ENCODE peak calls at places on chromosomes 13 and 19, in four cellular contexts. K, M, Z and Y are unnamed samples.

GRCh38 chr19:6047741-6048231 is 62.5 kb downstream of the RFX2 start:
- DNase-seq in K (no peak), M (peak), Z (peak), Y (no peak)

GRCh38 chr19:3565177-3565576 is 7.6 kb upstream of the HMG20B start:
- DNase-seq in K (no peak), M (no peak), Z (peak), Y (no peak)

GRCh38 chr19:10295305-10295846 is 5.6 kb downstream of the ICAM5 start:
- DNase-seq in K (no peak), M (no peak), Z (no peak), Y (no peak)

GRCh38 chr19:32676186-32676894 is 692 bp downstream of the RGS9BP start:
- DNase-seq in K (no peak), M (no peak), Z (no peak), Y (no peak)

GRCh38 chr19:49472936-49473335 is 1.1 kb upstream of the FLT3LG start:
- DNase-seq in K (no peak), M (no peak), Z (no peak), Y (no peak)

GRCh38 chr19:56137405-56137804 is 3.7 kb upstream of the ZNF444 start:
- DNase-seq in K (no peak), M (no peak), Z (no peak), Y (no peak)

GRCh38 chr13:48402325-48402962 is 10.5 kb downstream of the LPAR6 start:
- DNase-seq in K (no peak), M (no peak), Z (no peak), Y (no peak)

GRCh38 chr13:92225861-92226260 is 827.4 kb downstream of the GPC5 start:
- DNase-seq in K (no peak), M (no peak), Z (no peak), Y (no peak)

GRCh38 chr13:21053231-21053630 is 8.2 kb downstream of the LATS2 start:
- DNase-seq in K (no peak), M (no peak), Z (no peak), Y (no peak)

GRCh38 chr13:23289917-23290357 is 109.2 kb downstream of the SGCG start:
- DNase-seq in K (no peak), M (peak), Z (peak), Y (no peak)

GRCh38 chr19:58279925-58280316 is 1.2 kb downstream of the ZNF8 start:
- DNase-seq in K (no peak), M (no peak), Z (no peak), Y (no peak)

GRCh38 chr19:37098570-37098969 is 20.3 kb downstream of the ZNF420 start:
- DNase-seq in K (no peak), M (no peak), Z (no peak), Y (no peak)

GRCh38 chr13:32530841-32531253 is 7.7 kb downstream of the N4BP2L2 start:
- DNase-seq in K (no peak), M (peak), Z (peak), Y (no peak)

GRCh38 chr19:4533835-4534424 is 1.1 kb downstream of the PLIN5 start:
- DNase-seq in K (no peak), M (no peak), Z (no peak), Y (no peak)

GRCh38 chr13:71055047-71055446 is 812.0 kb downstream of the DACH1 start:
- DNase-seq in K (no peak), M (no peak), Z (no peak), Y (no peak)

GRCh38 chr19:51614789-51615188 is 15.4 kb downstream of the SIGLEC5 start:
- DNase-seq in K (no peak), M (no peak), Z (no peak), Y (no peak)

GRCh38 chr13:107216046-107216715 is 648.2 kb upstream of the ARGLU1 start:
- DNase-seq in K (no peak), M (no peak), Z (no peak), Y (no peak)

GRCh38 chr19:1232652-1233360 is 5.0 kb downstream of the CBARP start:
- DNase-seq in K (no peak), M (no peak), Z (peak), Y (no peak)

GRCh38 chr19:674282-675151 is 1.7 kb upstream of the FSTL3 start:
- DNase-seq in K (no peak), M (no peak), Z (no peak), Y (no peak)

GRCh38 chr13:42211704-42212103 is 60.2 kb upstream of the AKAP11 start:
- DNase-seq in K (no peak), M (no peak), Z (peak), Y (no peak)

GRCh38 chr13:45300190-45300985 is 40.6 kb downstream of the TPT1 start:
- DNase-seq in K (no peak), M (no peak), Z (no peak), Y (no peak)

GRCh38 chr19:45939792-45940514 is 25.4 kb upstream of the NANOS2 start:
- DNase-seq in K (no peak), M (no peak), Z (no peak), Y (no peak)

GRCh38 chr13:50073340-50073739 is 58.1 kb downstream of the KCNRG start:
- DNase-seq in K (no peak), M (no peak), Z (no peak), Y (no peak)

GRCh38 chr19:19406878-19407639 is 1.6 kb downstream of the GATAD2A start:
- DNase-seq in K (no peak), M (peak), Z (peak), Y (no peak)